ENCODE peak calls at places on chromosomes 13 and 19, in ten cellular contexts. One of them, this sample, is unnamed.

GRCh38 chr13:93903909-93904308 is 575.6 kb downstream of the DCT start:
- DNase-seq in T-helper 1 cell: no peak
- DNase-seq in CD8-positive, alpha-beta T cell: no peak
- DNase-seq in HEK293T: no peak
- DNase-seq in activated T-cell treated with anti-CD3 and anti-CD28 coated beads, Interleukin-2, amount 50 U/mL, for 48 hours: no peak
- DNase-seq in activated naive CD4-positive, alpha-beta T cell treated with anti-CD3 and anti-CD28 coated beads, Interleukin-2, amount 10 ng/mL, durations not matched to agents 7 days and 5 days: no peak
- DNase-seq in stimulated activated CD8-positive, alpha-beta memory T cell treated with anti-CD3 and anti-CD28 coated beads, Interleukin-15, amount 100 ng/mL, for 48 hours: no peak
- DNase-seq in anterior cingulate cortex: no peak
- DNase-seq in RPMI8226: no peak
- DNase-seq in brain microvascular endothelial cell: no peak
- DNase-seq in this sample: no peak

GRCh38 chr19:13574933-13575332 is 68.7 kb upstream of the CACNA1A start:
- DNase-seq in T-helper 1 cell: no peak
- DNase-seq in CD8-positive, alpha-beta T cell: no peak
- DNase-seq in HEK293T: peak; percentile 62
- DNase-seq in activated T-cell treated with anti-CD3 and anti-CD28 coated beads, Interleukin-2, amount 50 U/mL, for 48 hours: no peak
- DNase-seq in activated naive CD4-positive, alpha-beta T cell treated with anti-CD3 and anti-CD28 coated beads, Interleukin-2, amount 10 ng/mL, durations not matched to agents 7 days and 5 days: no peak
- DNase-seq in stimulated activated CD8-positive, alpha-beta memory T cell treated with anti-CD3 and anti-CD28 coated beads, Interleukin-15, amount 100 ng/mL, for 48 hours: no peak
- DNase-seq in anterior cingulate cortex: no peak
- DNase-seq in RPMI8226: peak; percentile 48
- DNase-seq in brain microvascular endothelial cell: no peak
- DNase-seq in this sample: no peak

GRCh38 chr13:39336207-39336606 is 266.8 kb downstream of the LHFPL6 start:
- DNase-seq in T-helper 1 cell: no peak
- DNase-seq in CD8-positive, alpha-beta T cell: no peak
- DNase-seq in HEK293T: no peak
- DNase-seq in activated T-cell treated with anti-CD3 and anti-CD28 coated beads, Interleukin-2, amount 50 U/mL, for 48 hours: no peak
- DNase-seq in activated naive CD4-positive, alpha-beta T cell treated with anti-CD3 and anti-CD28 coated beads, Interleukin-2, amount 10 ng/mL, durations not matched to agents 7 days and 5 days: no peak
- DNase-seq in stimulated activated CD8-positive, alpha-beta memory T cell treated with anti-CD3 and anti-CD28 coated beads, Interleukin-15, amount 100 ng/mL, for 48 hours: no peak
- DNase-seq in anterior cingulate cortex: no peak
- DNase-seq in RPMI8226: no peak
- DNase-seq in brain microvascular endothelial cell: no peak
- DNase-seq in this sample: no peak

GRCh38 chr19:35000647-35001501 is 751 bp downstream of the GRAMD1A start:
- DNase-seq in T-helper 1 cell: peak; percentile 41
- DNase-seq in CD8-positive, alpha-beta T cell: peak; percentile 80
- DNase-seq in HEK293T: peak; percentile 33
- DNase-seq in activated T-cell treated with anti-CD3 and anti-CD28 coated beads, Interleukin-2, amount 50 U/mL, for 48 hours: peak; percentile 79
- DNase-seq in activated naive CD4-positive, alpha-beta T cell treated with anti-CD3 and anti-CD28 coated beads, Interleukin-2, amount 10 ng/mL, durations not matched to agents 7 days and 5 days: peak; percentile 74
- DNase-seq in stimulated activated CD8-positive, alpha-beta memory T cell treated with anti-CD3 and anti-CD28 coated beads, Interleukin-15, amount 100 ng/mL, for 48 hours: peak; percentile 44
- DNase-seq in anterior cingulate cortex: no peak
- DNase-seq in RPMI8226: peak; percentile 40
- DNase-seq in brain microvascular endothelial cell: peak; percentile 31
- DNase-seq in this sample: no peak

GRCh38 chr19:48925240-48925843 is 8.2 kb upstream of the DHDH start:
- DNase-seq in T-helper 1 cell: no peak
- DNase-seq in CD8-positive, alpha-beta T cell: no peak
- DNase-seq in HEK293T: no peak
- DNase-seq in activated T-cell treated with anti-CD3 and anti-CD28 coated beads, Interleukin-2, amount 50 U/mL, for 48 hours: no peak
- DNase-seq in activated naive CD4-positive, alpha-beta T cell treated with anti-CD3 and anti-CD28 coated beads, Interleukin-2, amount 10 ng/mL, durations not matched to agents 7 days and 5 days: no peak
- DNase-seq in stimulated activated CD8-positive, alpha-beta memory T cell treated with anti-CD3 and anti-CD28 coated beads, Interleukin-15, amount 100 ng/mL, for 48 hours: no peak
- DNase-seq in anterior cingulate cortex: no peak
- DNase-seq in RPMI8226: no peak
- DNase-seq in brain microvascular endothelial cell: peak; percentile 62
- DNase-seq in this sample: no peak

GRCh38 chr13:98658131-98658530 is 81.2 kb upstream of the STK24 start:
- DNase-seq in T-helper 1 cell: no peak
- DNase-seq in CD8-positive, alpha-beta T cell: no peak
- DNase-seq in HEK293T: no peak
- DNase-seq in activated T-cell treated with anti-CD3 and anti-CD28 coated beads, Interleukin-2, amount 50 U/mL, for 48 hours: no peak
- DNase-seq in activated naive CD4-positive, alpha-beta T cell treated with anti-CD3 and anti-CD28 coated beads, Interleukin-2, amount 10 ng/mL, durations not matched to agents 7 days and 5 days: no peak
- DNase-seq in stimulated activated CD8-positive, alpha-beta memory T cell treated with anti-CD3 and anti-CD28 coated beads, Interleukin-15, amount 100 ng/mL, for 48 hours: no peak
- DNase-seq in anterior cingulate cortex: no peak
- DNase-seq in RPMI8226: no peak
- DNase-seq in brain microvascular endothelial cell: no peak
- DNase-seq in this sample: no peak

GRCh38 chr19:16244091-16244490 is 46.4 kb downstream of the AP1M1 start:
- DNase-seq in T-helper 1 cell: no peak
- DNase-seq in CD8-positive, alpha-beta T cell: no peak
- DNase-seq in HEK293T: no peak
- DNase-seq in activated T-cell treated with anti-CD3 and anti-CD28 coated beads, Interleukin-2, amount 50 U/mL, for 48 hours: no peak
- DNase-seq in activated naive CD4-positive, alpha-beta T cell treated with anti-CD3 and anti-CD28 coated beads, Interleukin-2, amount 10 ng/mL, durations not matched to agents 7 days and 5 days: no peak
- DNase-seq in stimulated activated CD8-positive, alpha-beta memory T cell treated with anti-CD3 and anti-CD28 coated beads, Interleukin-15, amount 100 ng/mL, for 48 hours: no peak
- DNase-seq in anterior cingulate cortex: no peak
- DNase-seq in RPMI8226: no peak
- DNase-seq in brain microvascular endothelial cell: no peak
- DNase-seq in this sample: no peak

GRCh38 chr13:44668707-44669106 is 92.6 kb upstream of the TSC22D1 start:
- DNase-seq in T-helper 1 cell: no peak
- DNase-seq in CD8-positive, alpha-beta T cell: no peak
- DNase-seq in HEK293T: no peak
- DNase-seq in activated T-cell treated with anti-CD3 and anti-CD28 coated beads, Interleukin-2, amount 50 U/mL, for 48 hours: no peak
- DNase-seq in activated naive CD4-positive, alpha-beta T cell treated with anti-CD3 and anti-CD28 coated beads, Interleukin-2, amount 10 ng/mL, durations not matched to agents 7 days and 5 days: no peak
- DNase-seq in stimulated activated CD8-positive, alpha-beta memory T cell treated with anti-CD3 and anti-CD28 coated beads, Interleukin-15, amount 100 ng/mL, for 48 hours: no peak
- DNase-seq in anterior cingulate cortex: no peak
- DNase-seq in RPMI8226: no peak
- DNase-seq in brain microvascular endothelial cell: no peak
- DNase-seq in this sample: no peak

GRCh38 chr19:55493052-55493649 is 4.9 kb downstream of the SSC5D start:
- DNase-seq in T-helper 1 cell: no peak
- DNase-seq in CD8-positive, alpha-beta T cell: no peak
- DNase-seq in HEK293T: no peak
- DNase-seq in activated T-cell treated with anti-CD3 and anti-CD28 coated beads, Interleukin-2, amount 50 U/mL, for 48 hours: no peak
- DNase-seq in activated naive CD4-positive, alpha-beta T cell treated with anti-CD3 and anti-CD28 coated beads, Interleukin-2, amount 10 ng/mL, durations not matched to agents 7 days and 5 days: no peak
- DNase-seq in stimulated activated CD8-positive, alpha-beta memory T cell treated with anti-CD3 and anti-CD28 coated beads, Interleukin-15, amount 100 ng/mL, for 48 hours: no peak
- DNase-seq in anterior cingulate cortex: no peak
- DNase-seq in RPMI8226: no peak
- DNase-seq in brain microvascular endothelial cell: no peak
- DNase-seq in this sample: peak; percentile 51

GRCh38 chr13:24502567-24503375 is 9.8 kb downstream of the PARP4 start:
- DNase-seq in T-helper 1 cell: no peak
- DNase-seq in CD8-positive, alpha-beta T cell: no peak
- DNase-seq in HEK293T: no peak
- DNase-seq in activated T-cell treated with anti-CD3 and anti-CD28 coated beads, Interleukin-2, amount 50 U/mL, for 48 hours: no peak
- DNase-seq in activated naive CD4-positive, alpha-beta T cell treated with anti-CD3 and anti-CD28 coated beads, Interleukin-2, amount 10 ng/mL, durations not matched to agents 7 days and 5 days: no peak
- DNase-seq in stimulated activated CD8-positive, alpha-beta memory T cell treated with anti-CD3 and anti-CD28 coated beads, Interleukin-15, amount 100 ng/mL, for 48 hours: no peak
- DNase-seq in anterior cingulate cortex: no peak
- DNase-seq in RPMI8226: no peak
- DNase-seq in brain microvascular endothelial cell: peak; percentile 57
- DNase-seq in this sample: peak; percentile 46

GRCh38 chr19:4647676-4648644 is 8.6 kb downstream of the TNFAIP8L1 start:
- DNase-seq in T-helper 1 cell: no peak
- DNase-seq in CD8-positive, alpha-beta T cell: no peak
- DNase-seq in HEK293T: no peak
- DNase-seq in activated T-cell treated with anti-CD3 and anti-CD28 coated beads, Interleukin-2, amount 50 U/mL, for 48 hours: no peak
- DNase-seq in activated naive CD4-positive, alpha-beta T cell treated with anti-CD3 and anti-CD28 coated beads, Interleukin-2, amount 10 ng/mL, durations not matched to agents 7 days and 5 days: no peak
- DNase-seq in stimulated activated CD8-positive, alpha-beta memory T cell treated with anti-CD3 and anti-CD28 coated beads, Interleukin-15, amount 100 ng/mL, for 48 hours: no peak
- DNase-seq in anterior cingulate cortex: no peak
- DNase-seq in RPMI8226: no peak
- DNase-seq in brain microvascular endothelial cell: peak; percentile 43
- DNase-seq in this sample: peak; percentile 83

GRCh38 chr19:33410915-33411401 is 37.4 kb downstream of the CEBPG start:
- DNase-seq in T-helper 1 cell: no peak
- DNase-seq in CD8-positive, alpha-beta T cell: no peak
- DNase-seq in HEK293T: no peak
- DNase-seq in activated T-cell treated with anti-CD3 and anti-CD28 coated beads, Interleukin-2, amount 50 U/mL, for 48 hours: no peak
- DNase-seq in activated naive CD4-positive, alpha-beta T cell treated with anti-CD3 and anti-CD28 coated beads, Interleukin-2, amount 10 ng/mL, durations not matched to agents 7 days and 5 days: no peak
- DNase-seq in stimulated activated CD8-positive, alpha-beta memory T cell treated with anti-CD3 and anti-CD28 coated beads, Interleukin-15, amount 100 ng/mL, for 48 hours: no peak
- DNase-seq in anterior cingulate cortex: no peak
- DNase-seq in RPMI8226: no peak
- DNase-seq in brain microvascular endothelial cell: no peak
- DNase-seq in this sample: peak; percentile 10

GRCh38 chr13:102295316-102296048 is 106.4 kb downstream of the FGF14 start:
- DNase-seq in T-helper 1 cell: no peak
- DNase-seq in CD8-positive, alpha-beta T cell: no peak
- DNase-seq in HEK293T: no peak
- DNase-seq in activated T-cell treated with anti-CD3 and anti-CD28 coated beads, Interleukin-2, amount 50 U/mL, for 48 hours: no peak
- DNase-seq in activated naive CD4-positive, alpha-beta T cell treated with anti-CD3 and anti-CD28 coated beads, Interleukin-2, amount 10 ng/mL, durations not matched to agents 7 days and 5 days: no peak
- DNase-seq in stimulated activated CD8-positive, alpha-beta memory T cell treated with anti-CD3 and anti-CD28 coated beads, Interleukin-15, amount 100 ng/mL, for 48 hours: no peak
- DNase-seq in anterior cingulate cortex: no peak
- DNase-seq in RPMI8226: no peak
- DNase-seq in brain microvascular endothelial cell: no peak
- DNase-seq in this sample: no peak

GRCh38 chr19:31255863-31256600 is 93.2 kb downstream of the TSHZ3 start:
- DNase-seq in T-helper 1 cell: no peak
- DNase-seq in CD8-positive, alpha-beta T cell: no peak
- DNase-seq in HEK293T: no peak
- DNase-seq in activated T-cell treated with anti-CD3 and anti-CD28 coated beads, Interleukin-2, amount 50 U/mL, for 48 hours: no peak
- DNase-seq in activated naive CD4-positive, alpha-beta T cell treated with anti-CD3 and anti-CD28 coated beads, Interleukin-2, amount 10 ng/mL, durations not matched to agents 7 days and 5 days: no peak
- DNase-seq in stimulated activated CD8-positive, alpha-beta memory T cell treated with anti-CD3 and anti-CD28 coated beads, Interleukin-15, amount 100 ng/mL, for 48 hours: no peak
- DNase-seq in anterior cingulate cortex: no peak
- DNase-seq in RPMI8226: no peak
- DNase-seq in brain microvascular endothelial cell: no peak
- DNase-seq in this sample: no peak

GRCh38 chr13:34151885-34152284 is 333.9 kb downstream of the RFC3 start:
- DNase-seq in T-helper 1 cell: no peak
- DNase-seq in CD8-positive, alpha-beta T cell: no peak
- DNase-seq in HEK293T: no peak
- DNase-seq in activated T-cell treated with anti-CD3 and anti-CD28 coated beads, Interleukin-2, amount 50 U/mL, for 48 hours: no peak
- DNase-seq in activated naive CD4-positive, alpha-beta T cell treated with anti-CD3 and anti-CD28 coated beads, Interleukin-2, amount 10 ng/mL, durations not matched to agents 7 days and 5 days: no peak
- DNase-seq in stimulated activated CD8-positive, alpha-beta memory T cell treated with anti-CD3 and anti-CD28 coated beads, Interleukin-15, amount 100 ng/mL, for 48 hours: no peak
- DNase-seq in anterior cingulate cortex: no peak
- DNase-seq in RPMI8226: no peak
- DNase-seq in brain microvascular endothelial cell: no peak
- DNase-seq in this sample: no peak

GRCh38 chr19:19445911-19446361 is 40.5 kb downstream of the GATAD2A start:
- DNase-seq in T-helper 1 cell: no peak
- DNase-seq in CD8-positive, alpha-beta T cell: no peak
- DNase-seq in HEK293T: no peak
- DNase-seq in activated T-cell treated with anti-CD3 and anti-CD28 coated beads, Interleukin-2, amount 50 U/mL, for 48 hours: no peak
- DNase-seq in activated naive CD4-positive, alpha-beta T cell treated with anti-CD3 and anti-CD28 coated beads, Interleukin-2, amount 10 ng/mL, durations not matched to agents 7 days and 5 days: no peak
- DNase-seq in stimulated activated CD8-positive, alpha-beta memory T cell treated with anti-CD3 and anti-CD28 coated beads, Interleukin-15, amount 100 ng/mL, for 48 hours: no peak
- DNase-seq in anterior cingulate cortex: no peak
- DNase-seq in RPMI8226: no peak
- DNase-seq in brain microvascular endothelial cell: no peak
- DNase-seq in this sample: no peak

GRCh38 chr13:38386421-38386820 is 36.8 kb downstream of the UFM1 start:
- DNase-seq in T-helper 1 cell: no peak
- DNase-seq in CD8-positive, alpha-beta T cell: no peak
- DNase-seq in HEK293T: no peak
- DNase-seq in activated T-cell treated with anti-CD3 and anti-CD28 coated beads, Interleukin-2, amount 50 U/mL, for 48 hours: no peak
- DNase-seq in activated naive CD4-positive, alpha-beta T cell treated with anti-CD3 and anti-CD28 coated beads, Interleukin-2, amount 10 ng/mL, durations not matched to agents 7 days and 5 days: no peak
- DNase-seq in stimulated activated CD8-positive, alpha-beta memory T cell treated with anti-CD3 and anti-CD28 coated beads, Interleukin-15, amount 100 ng/mL, for 48 hours: no peak
- DNase-seq in anterior cingulate cortex: no peak
- DNase-seq in RPMI8226: no peak
- DNase-seq in brain microvascular endothelial cell: no peak
- DNase-seq in this sample: no peak